ENCODE peak calls at places on chromosomes 6 and 20, in five cellular contexts. One of them, this sample, is unnamed.

GRCh38 chr20:16106191-16106849 is 466.9 kb downstream of the KIF16B start:
- DNase-seq in lower leg skin: no peak
- DNase-seq in upper lobe of right lung: no peak
- DNase-seq in fibroblast of pulmonary artery: no peak
- DNase-seq in body of pancreas: no peak
- DNase-seq in this sample: no peak

GRCh38 chr6:33455051-33455450 is 675 bp downstream of the ZBTB9 start:
- DNase-seq in lower leg skin: no peak
- DNase-seq in upper lobe of right lung: no peak
- DNase-seq in fibroblast of pulmonary artery: no peak
- DNase-seq in body of pancreas: no peak
- DNase-seq in this sample: no peak

GRCh38 chr6:12163149-12163548 is 127.0 kb upstream of the EDN1 start:
- DNase-seq in lower leg skin: no peak
- DNase-seq in upper lobe of right lung: no peak
- DNase-seq in fibroblast of pulmonary artery: no peak
- DNase-seq in body of pancreas: no peak
- DNase-seq in this sample: no peak

GRCh38 chr6:45658958-45659357 is 281.2 kb upstream of the SUPT3H start:
- DNase-seq in lower leg skin: no peak
- DNase-seq in upper lobe of right lung: no peak
- DNase-seq in fibroblast of pulmonary artery: no peak
- DNase-seq in body of pancreas: no peak
- DNase-seq in this sample: no peak

GRCh38 chr6:158519354-158519753 is 40.5 kb upstream of the TMEM181 start:
- DNase-seq in lower leg skin: no peak
- DNase-seq in upper lobe of right lung: no peak
- DNase-seq in fibroblast of pulmonary artery: no peak
- DNase-seq in body of pancreas: no peak
- DNase-seq in this sample: no peak

GRCh38 chr20:12827796-12828406 is 180.9 kb upstream of the SPTLC3 start:
- DNase-seq in lower leg skin: no peak
- DNase-seq in upper lobe of right lung: no peak
- DNase-seq in fibroblast of pulmonary artery: no peak
- DNase-seq in body of pancreas: no peak
- DNase-seq in this sample: no peak

GRCh38 chr20:41050361-41051019 is 21.9 kb downstream of the TOP1 start:
- DNase-seq in lower leg skin: no peak
- DNase-seq in upper lobe of right lung: no peak
- DNase-seq in fibroblast of pulmonary artery: peak; percentile 68
- DNase-seq in body of pancreas: no peak
- DNase-seq in this sample: no peak

GRCh38 chr6:12962995-12963394 is 246.4 kb downstream of the PHACTR1 start:
- DNase-seq in lower leg skin: no peak
- DNase-seq in upper lobe of right lung: no peak
- DNase-seq in fibroblast of pulmonary artery: peak; percentile 63
- DNase-seq in body of pancreas: no peak
- DNase-seq in this sample: no peak

GRCh38 chr6:15427360-15428070 is 181.6 kb downstream of the JARID2 start:
- DNase-seq in lower leg skin: no peak
- DNase-seq in upper lobe of right lung: no peak
- DNase-seq in fibroblast of pulmonary artery: peak; percentile 22
- DNase-seq in body of pancreas: peak; percentile 47
- DNase-seq in this sample: no peak

GRCh38 chr6:17381429-17382147 is 11.8 kb upstream of the CAP2 start:
- DNase-seq in lower leg skin: no peak
- DNase-seq in upper lobe of right lung: no peak
- DNase-seq in fibroblast of pulmonary artery: peak; percentile 83
- DNase-seq in body of pancreas: peak; percentile 2
- DNase-seq in this sample: no peak

GRCh38 chr6:160137989-160138835 is 16.6 kb downstream of the SLC22A1 start:
- DNase-seq in lower leg skin: no peak
- DNase-seq in upper lobe of right lung: peak; percentile 64
- DNase-seq in fibroblast of pulmonary artery: peak; percentile 84
- DNase-seq in body of pancreas: peak; percentile 68
- DNase-seq in this sample: peak; percentile 74

GRCh38 chr6:44012078-44012493 is 115.2 kb downstream of the MRPL14 start:
- DNase-seq in lower leg skin: no peak
- DNase-seq in upper lobe of right lung: peak; percentile 68
- DNase-seq in fibroblast of pulmonary artery: peak; percentile 95
- DNase-seq in body of pancreas: peak; percentile 27
- DNase-seq in this sample: no peak

GRCh38 chr6:156395276-156395675 is 381.9 kb upstream of the ARID1B start:
- DNase-seq in lower leg skin: peak; percentile 53
- DNase-seq in upper lobe of right lung: no peak
- DNase-seq in fibroblast of pulmonary artery: no peak
- DNase-seq in body of pancreas: no peak
- DNase-seq in this sample: no peak

GRCh38 chr20:54237544-54237943 is 29.7 kb downstream of the PFDN4 start:
- DNase-seq in lower leg skin: no peak
- DNase-seq in upper lobe of right lung: no peak
- DNase-seq in fibroblast of pulmonary artery: no peak
- DNase-seq in body of pancreas: no peak
- DNase-seq in this sample: no peak

GRCh38 chr6:167866642-167867041 is 39.9 kb downstream of the AFDN start:
- DNase-seq in lower leg skin: no peak
- DNase-seq in upper lobe of right lung: no peak
- DNase-seq in fibroblast of pulmonary artery: no peak
- DNase-seq in body of pancreas: no peak
- DNase-seq in this sample: no peak

GRCh38 chr6:142429195-142429594 is 127.4 kb downstream of the ADGRG6 start:
- DNase-seq in lower leg skin: no peak
- DNase-seq in upper lobe of right lung: no peak
- DNase-seq in fibroblast of pulmonary artery: no peak
- DNase-seq in body of pancreas: no peak
- DNase-seq in this sample: no peak

DNA sequence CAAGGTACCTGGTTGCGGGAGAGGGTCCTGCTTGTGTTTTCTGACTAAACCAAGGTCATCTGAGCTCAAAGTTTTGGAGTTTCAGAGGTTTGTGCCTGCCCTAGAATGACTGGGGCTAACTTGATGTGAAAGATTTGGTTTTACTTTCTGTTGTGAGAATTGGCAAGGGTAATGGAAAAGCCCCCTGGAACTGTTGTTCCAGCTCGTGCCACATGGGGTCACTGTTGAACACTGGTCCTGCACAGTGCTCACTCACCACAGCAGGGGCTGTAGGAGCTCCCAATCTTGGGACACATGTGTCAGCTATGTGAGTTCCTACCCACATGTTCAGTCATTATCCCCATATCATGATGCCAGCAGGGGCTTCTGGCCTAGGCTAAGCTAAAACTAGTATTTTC is 6.5 kb downstream of the TGM6 start:
- DNase-seq in lower leg skin: no peak
- DNase-seq in upper lobe of right lung: no peak
- DNase-seq in fibroblast of pulmonary artery: peak; percentile 33
- DNase-seq in body of pancreas: no peak
- DNase-seq in this sample: no peak
- TF ChIP-seq CTCF in lower leg skin: no peak
- TF ChIP-seq CTCF in upper lobe of right lung: peak; percentile 33
- TF ChIP-seq CTCF in fibroblast of pulmonary artery: peak; percentile 50
- TF ChIP-seq CTCF in body of pancreas: no peak
- TF ChIP-seq CTCF in this sample: peak; percentile 59

GRCh38 chr6:21653323-21653722 is 59.8 kb downstream of the SOX4 start:
- DNase-seq in lower leg skin: no peak
- DNase-seq in upper lobe of right lung: no peak
- DNase-seq in fibroblast of pulmonary artery: no peak
- DNase-seq in body of pancreas: no peak
- DNase-seq in this sample: no peak

GRCh38 chr6:21648475-21649050 is 55.0 kb downstream of the SOX4 start:
- DNase-seq in lower leg skin: no peak
- DNase-seq in upper lobe of right lung: no peak
- DNase-seq in fibroblast of pulmonary artery: no peak
- DNase-seq in body of pancreas: no peak
- DNase-seq in this sample: no peak

DNA sequence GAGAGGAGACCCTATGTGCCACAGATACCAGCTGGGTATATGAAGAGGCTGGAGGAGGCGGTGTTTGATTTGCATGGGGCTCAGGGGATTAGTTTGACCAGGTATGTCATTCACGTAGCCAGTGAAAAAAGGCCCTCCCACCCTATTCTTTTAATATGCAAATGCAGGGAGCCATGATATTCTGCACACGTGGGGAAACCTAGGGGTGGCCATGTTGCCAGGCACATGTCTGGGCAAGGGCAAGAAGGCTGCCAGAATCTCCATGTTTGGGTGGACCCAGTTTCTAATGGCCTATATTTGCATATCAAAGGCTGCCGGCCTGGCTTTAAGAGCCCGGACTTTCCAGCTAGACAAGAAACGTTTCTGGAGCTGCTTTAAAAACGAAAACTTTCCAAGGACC is 60.4 kb downstream of the SOX4 start:
- DNase-seq in lower leg skin: no peak
- DNase-seq in upper lobe of right lung: no peak
- DNase-seq in fibroblast of pulmonary artery: no peak
- DNase-seq in body of pancreas: no peak
- DNase-seq in this sample: no peak
- H3K4me3 ChIP-seq in lower leg skin: no peak overlapping the region
- H3K4me3 ChIP-seq in upper lobe of right lung: no peak overlapping the region
- H3K4me3 ChIP-seq in fibroblast of pulmonary artery: no peak overlapping the region
- H3K4me3 ChIP-seq in body of pancreas: no peak overlapping the region
- H3K4me3 ChIP-seq in this sample: no peak overlapping the region

GRCh38 chr6:133889557-133890301 is 816 bp downstream of the TCF21 start:
- DNase-seq in lower leg skin: no peak
- DNase-seq in upper lobe of right lung: no peak
- DNase-seq in fibroblast of pulmonary artery: peak; percentile 68
- DNase-seq in body of pancreas: no peak
- DNase-seq in this sample: no peak
- TF ChIP-seq CTCF in lower leg skin: no peak
- TF ChIP-seq CTCF in upper lobe of right lung: peak; percentile 6
- TF ChIP-seq CTCF in fibroblast of pulmonary artery: peak; percentile 28
- TF ChIP-seq CTCF in body of pancreas: no peak
- TF ChIP-seq CTCF in this sample: no peak

DNA sequence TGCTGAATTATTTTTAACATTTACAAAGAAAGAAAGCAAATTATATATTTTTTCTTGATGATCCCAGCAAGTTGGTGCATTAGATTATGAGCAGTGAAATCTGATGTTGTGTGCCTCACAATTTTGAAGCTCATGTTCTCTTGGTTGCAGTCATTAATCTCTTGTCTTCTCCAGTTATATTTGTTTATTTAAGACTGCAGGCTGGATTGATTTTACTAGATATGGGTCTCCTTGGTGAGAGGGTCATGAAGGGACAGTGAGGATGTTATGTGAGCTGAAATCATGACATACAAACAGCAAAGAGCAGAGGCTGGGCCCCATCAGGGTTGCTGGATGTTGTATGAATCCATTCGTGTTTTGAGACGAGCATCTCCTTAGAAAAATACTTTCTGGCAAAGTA is 64.2 kb upstream of the AKIRIN2 start:
- DNase-seq in lower leg skin: no peak
- DNase-seq in upper lobe of right lung: no peak
- DNase-seq in fibroblast of pulmonary artery: no peak
- DNase-seq in body of pancreas: no peak
- DNase-seq in this sample: peak; percentile 6
- H3K4me3 ChIP-seq in lower leg skin: no peak overlapping the region
- H3K4me3 ChIP-seq in upper lobe of right lung: no peak overlapping the region
- H3K4me3 ChIP-seq in fibroblast of pulmonary artery: no peak overlapping the region
- H3K4me3 ChIP-seq in body of pancreas: no peak overlapping the region
- H3K4me3 ChIP-seq in this sample: no peak overlapping the region

GRCh38 chr6:50270427-50270826 is 220.7 kb upstream of the DEFB112 start:
- DNase-seq in lower leg skin: no peak
- DNase-seq in upper lobe of right lung: no peak
- DNase-seq in fibroblast of pulmonary artery: no peak
- DNase-seq in body of pancreas: no peak
- DNase-seq in this sample: no peak

GRCh38 chr6:50259903-50260302 is 210.2 kb upstream of the DEFB112 start:
- DNase-seq in lower leg skin: no peak
- DNase-seq in upper lobe of right lung: no peak
- DNase-seq in fibroblast of pulmonary artery: no peak
- DNase-seq in body of pancreas: no peak
- DNase-seq in this sample: no peak

DNA sequence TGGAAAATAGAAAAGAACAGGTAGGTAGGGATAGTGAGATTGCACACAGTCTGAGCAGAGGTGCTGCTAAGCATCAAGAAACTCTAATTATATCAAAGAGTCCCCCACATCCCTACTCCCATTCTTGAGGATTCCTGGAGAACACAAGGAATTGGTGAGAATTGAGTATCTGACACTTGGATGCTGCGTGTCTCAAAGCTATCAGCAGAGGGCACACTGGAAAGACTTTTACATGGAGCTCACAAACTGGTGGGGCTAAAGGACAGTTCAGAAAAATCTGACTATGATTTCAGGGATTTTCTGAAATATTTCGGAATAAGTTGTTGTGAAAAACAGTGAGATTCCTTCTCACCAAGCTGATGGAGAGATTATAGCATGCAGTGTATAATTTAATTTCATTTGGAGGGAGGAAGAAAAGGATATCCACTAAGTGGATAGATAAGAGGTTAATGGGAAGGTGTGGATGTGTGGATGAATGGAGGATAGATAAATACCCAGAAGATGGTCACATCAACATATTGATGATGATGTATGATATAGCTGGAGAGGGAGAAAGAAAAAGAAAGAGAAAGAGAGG is 215.4 kb upstream of the DEFB112 start:
- DNase-seq in lower leg skin: no peak
- DNase-seq in upper lobe of right lung: no peak
- DNase-seq in fibroblast of pulmonary artery: no peak
- DNase-seq in body of pancreas: no peak
- DNase-seq in this sample: no peak
- TF ChIP-seq CTCF in lower leg skin: no peak
- TF ChIP-seq CTCF in upper lobe of right lung: peak; percentile 10
- TF ChIP-seq CTCF in fibroblast of pulmonary artery: no peak
- TF ChIP-seq CTCF in body of pancreas: no peak
- TF ChIP-seq CTCF in this sample: peak; percentile 56

GRCh38 chr6:129863664-129864063 is 2.5 kb upstream of the TMEM244 start:
- DNase-seq in lower leg skin: no peak
- DNase-seq in upper lobe of right lung: no peak
- DNase-seq in fibroblast of pulmonary artery: no peak
- DNase-seq in body of pancreas: no peak
- DNase-seq in this sample: no peak

GRCh38 chr6:129866688-129867087 is 5.6 kb upstream of the TMEM244 start:
- DNase-seq in lower leg skin: no peak
- DNase-seq in upper lobe of right lung: no peak
- DNase-seq in fibroblast of pulmonary artery: no peak
- DNase-seq in body of pancreas: no peak
- DNase-seq in this sample: no peak

GRCh38 chr6:129871220-129871619 is 10.1 kb upstream of the TMEM244 start:
- DNase-seq in lower leg skin: no peak
- DNase-seq in upper lobe of right lung: no peak
- DNase-seq in fibroblast of pulmonary artery: no peak
- DNase-seq in body of pancreas: no peak
- DNase-seq in this sample: peak; percentile 59

GRCh38 chr6:129865013-129865412 is 3.9 kb upstream of the TMEM244 start:
- DNase-seq in lower leg skin: no peak
- DNase-seq in upper lobe of right lung: no peak
- DNase-seq in fibroblast of pulmonary artery: no peak
- DNase-seq in body of pancreas: no peak
- DNase-seq in this sample: no peak

GRCh38 chr6:129866256-129866655 is 5.1 kb upstream of the TMEM244 start:
- DNase-seq in lower leg skin: no peak
- DNase-seq in upper lobe of right lung: no peak
- DNase-seq in fibroblast of pulmonary artery: no peak
- DNase-seq in body of pancreas: no peak
- DNase-seq in this sample: no peak
- H3K4me3 ChIP-seq in lower leg skin: no peak overlapping the region
- H3K4me3 ChIP-seq in upper lobe of right lung: no peak overlapping the region
- H3K4me3 ChIP-seq in fibroblast of pulmonary artery: no peak overlapping the region
- H3K4me3 ChIP-seq in body of pancreas: no peak overlapping the region
- H3K4me3 ChIP-seq in this sample: no peak overlapping the region

This sample was measured in LNCaP clone FGC.